ENCODE peak calls at places on chromosomes 5 and 9, in eight cellular contexts. V is epithelial cell of esophagus; A is activated CD4-positive, alpha-beta T cell treated with anti-CD3 and anti-CD28 coated beads for 4 hours; G is aorta; I is brain microvascular endothelial cell; H is T-cell; Q is NCI-H2081; R is left cardiac atrium. W is an unnamed sample.

GRCh38 chr9:95102572-95102971 is 214.9 kb downstream of the FANCC start:
- DNase-seq in V (no peak), A (no peak), G (no peak), I (no peak), H (no peak), Q (no peak), R (no peak), W (no peak)

GRCh38 chr5:58191451-58191850 is 268.4 kb downstream of the PLK2 start:
- DNase-seq in V (peak), A (no peak), G (no peak), I (no peak), H (no peak), Q (no peak), R (no peak), W (no peak)

GRCh38 chr5:165076686-165077085 is 1571.3 kb downstream of the MAT2B start:
- DNase-seq in V (no peak), A (no peak), G (no peak), I (no peak), H (no peak), Q (no peak), R (no peak), W (no peak)

GRCh38 chr9:4596165-4596922 is 65.8 kb upstream of the PLPP6 start:
- DNase-seq in V (no peak), A (peak), G (no peak), I (no peak), H (peak), Q (no peak), R (no peak), W (no peak)

GRCh38 chr5:5481633-5482032 is 59.2 kb downstream of the ICE1 start:
- DNase-seq in V (no peak), A (no peak), G (no peak), I (no peak), H (no peak), Q (no peak), R (no peak), W (peak)

GRCh38 chr5:89187883-89188465 is 305.0 kb upstream of the MEF2C start:
- DNase-seq in V (no peak), A (no peak), G (no peak), I (no peak), H (no peak), Q (no peak), R (no peak), W (no peak)

GRCh38 chr5:14545308-14545707 is 36.3 kb upstream of the OTULINL start:
- DNase-seq in V (peak), A (no peak), G (peak), I (no peak), H (no peak), Q (no peak), R (no peak), W (no peak)

GRCh38 chr9:93826905-93827544 is 128.1 kb downstream of the BARX1 start:
- DNase-seq in V (no peak), A (no peak), G (no peak), I (no peak), H (no peak), Q (no peak), R (no peak), W (no peak)

GRCh38 chr5:158731014-158731413 is 368.7 kb downstream of the EBF1 start:
- DNase-seq in V (no peak), A (no peak), G (no peak), I (no peak), H (no peak), Q (no peak), R (no peak), W (no peak)

W was measured in gastrocnemius medialis.